ENCODE peak calls at places on chromosomes 3 and 15, in six cellular contexts. U, M, E, I, H and Q are unnamed samples.

GRCh38 chr15:100873029-100873677 is 6.5 kb upstream of the ALDH1A3 start:
- DNase-seq in M (no peak), E (peak), H (peak), I (peak), U (peak), Q (peak)

GRCh38 chr3:49802719-49803463 is at the start of gene INKA1:
- DNase-seq in M (peak), U (peak), H (peak), E (peak), I (peak), Q (peak)

GRCh38 chr15:60004019-60004845 is at the start of gene FOXB1:
- DNase-seq in U (no peak), I (no peak), M (no peak), E (no peak), H (no peak), Q (no peak)

GRCh38 chr3:128573160-128573559 is 77.5 kb downstream of the RPN1 start:
- DNase-seq in H (no peak), I (no peak), E (no peak), M (no peak), U (no peak), Q (no peak)

GRCh38 chr3:15339786-15340215 is 7.4 kb upstream of the SH3BP5 start:
- DNase-seq in E (no peak), M (no peak), U (no peak), H (no peak), I (peak), Q (no peak)

GRCh38 chr3:125192190-125193035 is 20.1 kb downstream of the SLC12A8 start:
- DNase-seq in H (no peak), E (peak), I (no peak), U (no peak), M (no peak), Q (no peak)

GRCh38 chr15:99683000-99683670 is 50.1 kb downstream of the LYSMD4 start:
- DNase-seq in M (no peak), E (no peak), H (no peak), I (peak), U (no peak), Q (no peak)

GRCh38 chr3:13176445-13176844 is 103.2 kb upstream of the IQSEC1 start:
- DNase-seq in H (no peak), I (no peak), E (no peak), U (no peak), M (no peak), Q (no peak)

GRCh38 chr3:81581966-81582599 is 179.4 kb downstream of the GBE1 start:
- DNase-seq in I (peak), M (no peak), U (no peak), H (no peak), E (peak), Q (no peak)

GRCh38 chr3:130276203-130276803 is 69.2 kb upstream of the COL6A5 start:
- DNase-seq in H (no peak), I (peak), E (no peak), M (no peak), U (no peak), Q (no peak)

GRCh38 chr3:117751691-117752090 is 1042.1 kb downstream of the TUSC7 start:
- DNase-seq in M (no peak), U (no peak), I (no peak), H (no peak), E (no peak), Q (no peak)

GRCh38 chr3:16693820-16694219 is 88.6 kb upstream of the DAZL start:
- DNase-seq in E (no peak), U (no peak), I (no peak), H (no peak), M (no peak), Q (no peak)

GRCh38 chr15:42409011-42409410 is 49.7 kb downstream of the CAPN3 start:
- DNase-seq in M (no peak), I (no peak), E (no peak), H (no peak), U (no peak), Q (no peak)

GRCh38 chr3:49769516-49769915 is 16.8 kb downstream of the IP6K1 start:
- DNase-seq in E (no peak), U (no peak), M (no peak), H (no peak), I (peak), Q (no peak)

GRCh38 chr3:14358426-14359211 is 43.8 kb upstream of the SLC6A6 start:
- DNase-seq in I (peak), M (peak), U (no peak), H (peak), E (no peak), Q (no peak)

GRCh38 chr3:150469931-150470740 is 62.0 kb downstream of the TSC22D2 start:
- DNase-seq in H (no peak), U (no peak), I (peak), E (no peak), M (no peak), Q (peak)

GRCh38 chr3:190205739-190206138 is 85.0 kb upstream of the P3H2 start:
- DNase-seq in H (no peak), E (peak), U (no peak), I (peak), M (no peak), Q (no peak)

GRCh38 chr15:81940467-81941451 is 105.1 kb downstream of the MEX3B start:
- DNase-seq in E (no peak), H (no peak), I (no peak), M (no peak), U (no peak), Q (peak)

GRCh38 chr3:129318921-129319320 is 40.3 kb downstream of the HMCES start:
- DNase-seq in I (no peak), M (no peak), U (no peak), H (no peak), E (no peak), Q (no peak)

GRCh38 chr3:112302881-112303761 is 9.1 kb upstream of the SLC9C1 start:
- DNase-seq in H (no peak), M (no peak), I (peak), U (no peak), E (no peak), Q (no peak)

GRCh38 chr15:29812384-29812694 is 9.9 kb downstream of the TJP1 start:
- DNase-seq in H (no peak), I (peak), M (no peak), E (no peak), U (no peak), Q (no peak)

GRCh38 chr15:62569460-62570404 is 404.6 kb upstream of the C2CD4B start:
- DNase-seq in M (peak), I (peak), U (no peak), H (peak), E (no peak), Q (no peak)